ENCODE peak calls at places on chromosomes 4 and X, in ten cellular contexts. One of them, this sample, is unnamed.
A peak's percentile ranks its signal among the peaks of the same experiment; 100 is the strongest.

GRCh38 chr4:17092990-17093880 is 194.8 kb upstream of the LDB2 start:
- DNase-seq in right atrium auricular region: no peak
- DNase-seq in H9: no peak
- DNase-seq in NT2/D1: no peak
- DNase-seq in ACHN: no peak
- DNase-seq in epithelial cell of esophagus: no peak
- DNase-seq in naive B cell: no peak
- DNase-seq in left ventricle myocardium superior: no peak
- DNase-seq in activated CD4-positive, alpha-beta T cell treated with anti-CD3 and anti-CD28 coated beads for 24 hours: no peak
- DNase-seq in NCI-H1092: no peak
- DNase-seq in this sample: no peak

GRCh38 chr4:38310446-38311043 is 350.3 kb downstream of the PTTG2 start:
- DNase-seq in right atrium auricular region: no peak
- DNase-seq in H9: no peak
- DNase-seq in NT2/D1: no peak
- DNase-seq in ACHN: no peak
- DNase-seq in epithelial cell of esophagus: no peak
- DNase-seq in naive B cell: peak; percentile 21
- DNase-seq in left ventricle myocardium superior: no peak
- DNase-seq in activated CD4-positive, alpha-beta T cell treated with anti-CD3 and anti-CD28 coated beads for 24 hours: peak; percentile 43
- DNase-seq in NCI-H1092: no peak
- DNase-seq in this sample: no peak

GRCh38 chrX:12999422-12999821 is 24.5 kb downstream of the TMSB4X start:
- DNase-seq in right atrium auricular region: no peak
- DNase-seq in H9: no peak
- DNase-seq in NT2/D1: no peak
- DNase-seq in ACHN: no peak
- DNase-seq in epithelial cell of esophagus: no peak
- DNase-seq in naive B cell: no peak
- DNase-seq in left ventricle myocardium superior: no peak
- DNase-seq in activated CD4-positive, alpha-beta T cell treated with anti-CD3 and anti-CD28 coated beads for 24 hours: no peak
- DNase-seq in NCI-H1092: no peak
- DNase-seq in this sample: no peak

GRCh38 chrX:16258936-16259335 is 91.7 kb downstream of the MAGEB17 start:
- DNase-seq in right atrium auricular region: no peak
- DNase-seq in H9: no peak
- DNase-seq in NT2/D1: no peak
- DNase-seq in ACHN: no peak
- DNase-seq in epithelial cell of esophagus: no peak
- DNase-seq in naive B cell: no peak
- DNase-seq in left ventricle myocardium superior: no peak
- DNase-seq in activated CD4-positive, alpha-beta T cell treated with anti-CD3 and anti-CD28 coated beads for 24 hours: no peak
- DNase-seq in NCI-H1092: no peak
- DNase-seq in this sample: no peak

GRCh38 chrX:119693996-119694451 is 1.1 kb upstream of the SEPTIN6 start:
- DNase-seq in right atrium auricular region: no peak
- DNase-seq in H9: peak; percentile 52
- DNase-seq in NT2/D1: no peak
- DNase-seq in ACHN: no peak
- DNase-seq in epithelial cell of esophagus: no peak
- DNase-seq in naive B cell: no peak
- DNase-seq in left ventricle myocardium superior: no peak
- DNase-seq in activated CD4-positive, alpha-beta T cell treated with anti-CD3 and anti-CD28 coated beads for 24 hours: no peak
- DNase-seq in NCI-H1092: no peak
- DNase-seq in this sample: no peak

GRCh38 chrX:78514852-78515251 is 144.3 kb downstream of the RTL3 start:
- DNase-seq in right atrium auricular region: no peak
- DNase-seq in H9: peak; percentile 76
- DNase-seq in NT2/D1: peak; percentile 90
- DNase-seq in ACHN: no peak
- DNase-seq in epithelial cell of esophagus: peak; percentile 82
- DNase-seq in naive B cell: no peak
- DNase-seq in left ventricle myocardium superior: no peak
- DNase-seq in activated CD4-positive, alpha-beta T cell treated with anti-CD3 and anti-CD28 coated beads for 24 hours: no peak
- DNase-seq in NCI-H1092: no peak
- DNase-seq in this sample: no peak

GRCh38 chrX:18173494-18174180 is 47.0 kb downstream of the BEND2 start:
- DNase-seq in right atrium auricular region: peak; percentile 58
- DNase-seq in H9: no peak
- DNase-seq in NT2/D1: no peak
- DNase-seq in ACHN: no peak
- DNase-seq in epithelial cell of esophagus: no peak
- DNase-seq in naive B cell: no peak
- DNase-seq in left ventricle myocardium superior: peak; percentile 61
- DNase-seq in activated CD4-positive, alpha-beta T cell treated with anti-CD3 and anti-CD28 coated beads for 24 hours: no peak
- DNase-seq in NCI-H1092: peak; percentile 75
- DNase-seq in this sample: peak; percentile 71

GRCh38 chrX:107733686-107734085 is 41.9 kb downstream of the TSC22D3 start:
- DNase-seq in right atrium auricular region: no peak
- DNase-seq in H9: no peak
- DNase-seq in NT2/D1: no peak
- DNase-seq in ACHN: no peak
- DNase-seq in epithelial cell of esophagus: no peak
- DNase-seq in naive B cell: no peak
- DNase-seq in left ventricle myocardium superior: no peak
- DNase-seq in activated CD4-positive, alpha-beta T cell treated with anti-CD3 and anti-CD28 coated beads for 24 hours: no peak
- DNase-seq in NCI-H1092: no peak
- DNase-seq in this sample: no peak

GRCh38 chr4:53931423-53932060 is 132.9 kb downstream of the CHIC2 start:
- DNase-seq in right atrium auricular region: no peak
- DNase-seq in H9: no peak
- DNase-seq in NT2/D1: no peak
- DNase-seq in ACHN: no peak
- DNase-seq in epithelial cell of esophagus: no peak
- DNase-seq in naive B cell: no peak
- DNase-seq in left ventricle myocardium superior: no peak
- DNase-seq in activated CD4-positive, alpha-beta T cell treated with anti-CD3 and anti-CD28 coated beads for 24 hours: no peak
- DNase-seq in NCI-H1092: no peak
- DNase-seq in this sample: no peak

GRCh38 chr4:41678086-41678485 is 70.4 kb downstream of the PHOX2B start:
- DNase-seq in right atrium auricular region: no peak
- DNase-seq in H9: no peak
- DNase-seq in NT2/D1: no peak
- DNase-seq in ACHN: no peak
- DNase-seq in epithelial cell of esophagus: no peak
- DNase-seq in naive B cell: no peak
- DNase-seq in left ventricle myocardium superior: no peak
- DNase-seq in activated CD4-positive, alpha-beta T cell treated with anti-CD3 and anti-CD28 coated beads for 24 hours: no peak
- DNase-seq in NCI-H1092: no peak
- DNase-seq in this sample: no peak

GRCh38 chr4:138522366-138522765 is 280.2 kb upstream of the SLC7A11 start:
- DNase-seq in right atrium auricular region: no peak
- DNase-seq in H9: peak; percentile 31
- DNase-seq in NT2/D1: peak; percentile 16
- DNase-seq in ACHN: peak; percentile 17
- DNase-seq in epithelial cell of esophagus: peak; percentile 58
- DNase-seq in naive B cell: no peak
- DNase-seq in left ventricle myocardium superior: no peak
- DNase-seq in activated CD4-positive, alpha-beta T cell treated with anti-CD3 and anti-CD28 coated beads for 24 hours: no peak
- DNase-seq in NCI-H1092: no peak
- DNase-seq in this sample: no peak

GRCh38 chrX:1582686-1583437 is 8.5 kb upstream of the AKAP17A start:
- DNase-seq in right atrium auricular region: peak; percentile 57
- DNase-seq in H9: no peak
- DNase-seq in NT2/D1: no peak
- DNase-seq in ACHN: peak; percentile 52
- DNase-seq in epithelial cell of esophagus: peak; percentile 76
- DNase-seq in naive B cell: no peak
- DNase-seq in left ventricle myocardium superior: no peak
- DNase-seq in activated CD4-positive, alpha-beta T cell treated with anti-CD3 and anti-CD28 coated beads for 24 hours: peak; percentile 30
- DNase-seq in NCI-H1092: no peak
- DNase-seq in this sample: peak; percentile 46

GRCh38 chr4:106080376-106080775 is 185.1 kb downstream of the NPNT start:
- DNase-seq in right atrium auricular region: no peak
- DNase-seq in H9: no peak
- DNase-seq in NT2/D1: no peak
- DNase-seq in ACHN: no peak
- DNase-seq in epithelial cell of esophagus: peak; percentile 25
- DNase-seq in naive B cell: no peak
- DNase-seq in left ventricle myocardium superior: no peak
- DNase-seq in activated CD4-positive, alpha-beta T cell treated with anti-CD3 and anti-CD28 coated beads for 24 hours: no peak
- DNase-seq in NCI-H1092: no peak
- DNase-seq in this sample: no peak

GRCh38 chr4:38101563-38101962 is 141.4 kb downstream of the PTTG2 start:
- DNase-seq in right atrium auricular region: no peak
- DNase-seq in H9: no peak
- DNase-seq in NT2/D1: no peak
- DNase-seq in ACHN: no peak
- DNase-seq in epithelial cell of esophagus: peak; percentile 97
- DNase-seq in naive B cell: no peak
- DNase-seq in left ventricle myocardium superior: no peak
- DNase-seq in activated CD4-positive, alpha-beta T cell treated with anti-CD3 and anti-CD28 coated beads for 24 hours: no peak
- DNase-seq in NCI-H1092: no peak
- DNase-seq in this sample: no peak

GRCh38 chr4:168486961-168487820 is 6.9 kb upstream of the DDX60L start:
- DNase-seq in right atrium auricular region: no peak
- DNase-seq in H9: no peak
- DNase-seq in NT2/D1: no peak
- DNase-seq in ACHN: peak; percentile 39
- DNase-seq in epithelial cell of esophagus: peak; percentile 95
- DNase-seq in naive B cell: no peak
- DNase-seq in left ventricle myocardium superior: no peak
- DNase-seq in activated CD4-positive, alpha-beta T cell treated with anti-CD3 and anti-CD28 coated beads for 24 hours: no peak
- DNase-seq in NCI-H1092: no peak
- DNase-seq in this sample: no peak

GRCh38 chr4:161329852-161330251 is 833.9 kb downstream of the FSTL5 start:
- DNase-seq in right atrium auricular region: no peak
- DNase-seq in H9: no peak
- DNase-seq in NT2/D1: no peak
- DNase-seq in ACHN: no peak
- DNase-seq in epithelial cell of esophagus: no peak
- DNase-seq in naive B cell: no peak
- DNase-seq in left ventricle myocardium superior: no peak
- DNase-seq in activated CD4-positive, alpha-beta T cell treated with anti-CD3 and anti-CD28 coated beads for 24 hours: no peak
- DNase-seq in NCI-H1092: no peak
- DNase-seq in this sample: no peak

GRCh38 chrX:154019061-154019621 is 561 bp downstream of the IRAK1 start:
- DNase-seq in right atrium auricular region: no peak
- DNase-seq in H9: no peak
- DNase-seq in NT2/D1: no peak
- DNase-seq in ACHN: no peak
- DNase-seq in epithelial cell of esophagus: no peak
- DNase-seq in naive B cell: peak; percentile 17
- DNase-seq in left ventricle myocardium superior: no peak
- DNase-seq in activated CD4-positive, alpha-beta T cell treated with anti-CD3 and anti-CD28 coated beads for 24 hours: no peak
- DNase-seq in NCI-H1092: no peak
- DNase-seq in this sample: no peak

GRCh38 chr4:173765731-173766130 is 235.7 kb upstream of the HAND2 start:
- DNase-seq in right atrium auricular region: no peak
- DNase-seq in H9: no peak
- DNase-seq in NT2/D1: no peak
- DNase-seq in ACHN: no peak
- DNase-seq in epithelial cell of esophagus: no peak
- DNase-seq in naive B cell: no peak
- DNase-seq in left ventricle myocardium superior: no peak
- DNase-seq in activated CD4-positive, alpha-beta T cell treated with anti-CD3 and anti-CD28 coated beads for 24 hours: no peak
- DNase-seq in NCI-H1092: no peak
- DNase-seq in this sample: no peak

GRCh38 chrX:132022115-132022862 is 813 bp upstream of the STK26 start:
- DNase-seq in right atrium auricular region: no peak
- DNase-seq in H9: no peak
- DNase-seq in NT2/D1: no peak
- DNase-seq in ACHN: peak; percentile 5
- DNase-seq in epithelial cell of esophagus: peak; percentile 40
- DNase-seq in naive B cell: peak; percentile 32
- DNase-seq in left ventricle myocardium superior: no peak
- DNase-seq in activated CD4-positive, alpha-beta T cell treated with anti-CD3 and anti-CD28 coated beads for 24 hours: no peak
- DNase-seq in NCI-H1092: no peak
- DNase-seq in this sample: no peak

GRCh38 chr4:101682946-101683345 is 107.6 kb upstream of the BANK1 start:
- DNase-seq in right atrium auricular region: no peak
- DNase-seq in H9: no peak
- DNase-seq in NT2/D1: no peak
- DNase-seq in ACHN: no peak
- DNase-seq in epithelial cell of esophagus: no peak
- DNase-seq in naive B cell: no peak
- DNase-seq in left ventricle myocardium superior: no peak
- DNase-seq in activated CD4-positive, alpha-beta T cell treated with anti-CD3 and anti-CD28 coated beads for 24 hours: no peak
- DNase-seq in NCI-H1092: peak; percentile 31
- DNase-seq in this sample: no peak

GRCh38 chr4:127634181-127634580 is 1.4 kb downstream of the INTU start:
- DNase-seq in right atrium auricular region: no peak
- DNase-seq in H9: no peak
- DNase-seq in NT2/D1: no peak
- DNase-seq in ACHN: no peak
- DNase-seq in epithelial cell of esophagus: peak; percentile 33
- DNase-seq in naive B cell: no peak
- DNase-seq in left ventricle myocardium superior: no peak
- DNase-seq in activated CD4-positive, alpha-beta T cell treated with anti-CD3 and anti-CD28 coated beads for 24 hours: no peak
- DNase-seq in NCI-H1092: no peak
- DNase-seq in this sample: no peak

GRCh38 chrX:136646602-136647239 is 1.2 kb upstream of the CD40LG start:
- DNase-seq in right atrium auricular region: no peak
- DNase-seq in H9: no peak
- DNase-seq in NT2/D1: no peak
- DNase-seq in ACHN: no peak
- DNase-seq in epithelial cell of esophagus: no peak
- DNase-seq in naive B cell: no peak
- DNase-seq in left ventricle myocardium superior: no peak
- DNase-seq in activated CD4-positive, alpha-beta T cell treated with anti-CD3 and anti-CD28 coated beads for 24 hours: peak; percentile 42
- DNase-seq in NCI-H1092: no peak
- DNase-seq in this sample: no peak